ENCODE peak calls at places on chromosomes 12 and 14, in four cellular contexts. One of them, this sample, is unnamed.

GRCh38 chr14:100400115-100400514 is 77.0 kb downstream of the SLC25A47 start:
- DNase-seq in RWPE1: no peak
- DNase-seq in AG10803: no peak
- DNase-seq in CD4-positive, alpha-beta memory T cell: no peak
- DNase-seq in this sample: no peak

GRCh38 chr12:92363295-92364146 is 217.9 kb upstream of the BTG1 start:
- DNase-seq in AG10803: peak; percentile 53
- DNase-seq in RWPE1: no peak
- DNase-seq in CD4-positive, alpha-beta memory T cell: peak; percentile 52
- DNase-seq in this sample: no peak

GRCh38 chr12:95396849-95397498 is 77.0 kb upstream of the METAP2 start:
- DNase-seq in CD4-positive, alpha-beta memory T cell: no peak
- DNase-seq in AG10803: peak; percentile 78
- DNase-seq in RWPE1: peak; percentile 87
- DNase-seq in this sample: no peak

GRCh38 chr12:41795066-41795465 is 349.6 kb downstream of the GXYLT1 start:
- DNase-seq in CD4-positive, alpha-beta memory T cell: no peak
- DNase-seq in AG10803: peak; percentile 1
- DNase-seq in RWPE1: no peak
- DNase-seq in this sample: no peak

GRCh38 chr14:22791302-22791701 is 23.9 kb downstream of the SLC7A7 start:
- DNase-seq in AG10803: peak; percentile 67
- DNase-seq in CD4-positive, alpha-beta memory T cell: no peak
- DNase-seq in RWPE1: peak; percentile 43
- DNase-seq in this sample: no peak

GRCh38 chr12:94589591-94590001 is 60.8 kb downstream of the TMCC3 start:
- DNase-seq in CD4-positive, alpha-beta memory T cell: no peak
- DNase-seq in AG10803: no peak
- DNase-seq in RWPE1: peak; percentile 75
- DNase-seq in this sample: no peak

GRCh38 chr12:12474931-12475485 is 87.7 kb downstream of the DUSP16 start:
- DNase-seq in RWPE1: no peak
- DNase-seq in AG10803: no peak
- DNase-seq in CD4-positive, alpha-beta memory T cell: peak; percentile 76
- DNase-seq in this sample: no peak

GRCh38 chr12:56565510-56566101 is 44.0 kb downstream of the RBMS2 start:
- DNase-seq in RWPE1: no peak
- DNase-seq in CD4-positive, alpha-beta memory T cell: peak; percentile 17
- DNase-seq in AG10803: peak; percentile 78
- DNase-seq in this sample: peak; percentile 26

GRCh38 chr12:85580562-85581168 is 255.5 kb downstream of the RASSF9 start:
- DNase-seq in CD4-positive, alpha-beta memory T cell: no peak
- DNase-seq in AG10803: no peak
- DNase-seq in RWPE1: no peak
- DNase-seq in this sample: no peak

This sample was measured in tibial nerve.